ENCODE peak calls at places on chromosomes 3 and 15, in six cellular contexts. I, T, Q, K, B and J are unnamed samples.

GRCh38 chr3:62065985-62066693 is 307.2 kb downstream of the FEZF2 start:
- DNase-seq in I (no peak), T (no peak), Q (no peak), K (no peak), B (no peak), J (no peak)

GRCh38 chr3:18124501-18124900 is 300.6 kb downstream of the SATB1 start:
- DNase-seq in I (no peak), T (no peak), Q (peak; percentile 58), K (no peak), B (no peak), J (no peak)

GRCh38 chr15:92979011-92979701 is 79.0 kb downstream of the CHD2 start:
- DNase-seq in I (no peak), T (no peak), Q (no peak), K (no peak), B (no peak), J (no peak)

GRCh38 chr3:83457516-83457915 is 1501.3 kb upstream of the CADM2 start:
- DNase-seq in I (no peak), T (no peak), Q (no peak), K (no peak), B (no peak), J (no peak)

GRCh38 chr3:45021524-45021923 is 4.6 kb upstream of the CLEC3B start:
- DNase-seq in I (no peak), T (no peak), Q (no peak), K (no peak), B (no peak), J (peak; percentile 68)

GRCh38 chr3:71132995-71133730 is 450.4 kb downstream of the FOXP1 start:
- DNase-seq in I (no peak), T (no peak), Q (no peak), K (no peak), B (no peak), J (no peak)

GRCh38 chr15:29132786-29133185 is 136.8 kb downstream of the NSMCE3 start:
- DNase-seq in I (no peak), T (no peak), Q (no peak), K (no peak), B (no peak), J (no peak)

GRCh38 chr15:52337198-52337853 is 41.7 kb upstream of the MYO5C start:
- DNase-seq in I (no peak), T (no peak), Q (peak; percentile 55), K (no peak), B (no peak), J (no peak)

GRCh38 chr15:51547656-51548055 is 74.9 kb downstream of the DMXL2 start:
- DNase-seq in I (no peak), T (no peak), Q (no peak), K (no peak), B (no peak), J (no peak)

GRCh38 chr3:45631486-45631885 is 36.9 kb downstream of the LIMD1 start:
- DNase-seq in I (no peak), T (no peak), Q (no peak), K (no peak), B (no peak), J (no peak)

GRCh38 chr15:74780983-74781672 is 752 bp upstream of the CSK start:
- DNase-seq in I (peak; percentile 68), T (no peak), Q (no peak), K (peak; percentile 52), B (peak; percentile 59), J (no peak)

GRCh38 chr15:22918596-22919140 is 61.5 kb downstream of the CYFIP1 start:
- DNase-seq in I (no peak), T (no peak), Q (no peak), K (no peak), B (no peak), J (no peak)

DNA sequence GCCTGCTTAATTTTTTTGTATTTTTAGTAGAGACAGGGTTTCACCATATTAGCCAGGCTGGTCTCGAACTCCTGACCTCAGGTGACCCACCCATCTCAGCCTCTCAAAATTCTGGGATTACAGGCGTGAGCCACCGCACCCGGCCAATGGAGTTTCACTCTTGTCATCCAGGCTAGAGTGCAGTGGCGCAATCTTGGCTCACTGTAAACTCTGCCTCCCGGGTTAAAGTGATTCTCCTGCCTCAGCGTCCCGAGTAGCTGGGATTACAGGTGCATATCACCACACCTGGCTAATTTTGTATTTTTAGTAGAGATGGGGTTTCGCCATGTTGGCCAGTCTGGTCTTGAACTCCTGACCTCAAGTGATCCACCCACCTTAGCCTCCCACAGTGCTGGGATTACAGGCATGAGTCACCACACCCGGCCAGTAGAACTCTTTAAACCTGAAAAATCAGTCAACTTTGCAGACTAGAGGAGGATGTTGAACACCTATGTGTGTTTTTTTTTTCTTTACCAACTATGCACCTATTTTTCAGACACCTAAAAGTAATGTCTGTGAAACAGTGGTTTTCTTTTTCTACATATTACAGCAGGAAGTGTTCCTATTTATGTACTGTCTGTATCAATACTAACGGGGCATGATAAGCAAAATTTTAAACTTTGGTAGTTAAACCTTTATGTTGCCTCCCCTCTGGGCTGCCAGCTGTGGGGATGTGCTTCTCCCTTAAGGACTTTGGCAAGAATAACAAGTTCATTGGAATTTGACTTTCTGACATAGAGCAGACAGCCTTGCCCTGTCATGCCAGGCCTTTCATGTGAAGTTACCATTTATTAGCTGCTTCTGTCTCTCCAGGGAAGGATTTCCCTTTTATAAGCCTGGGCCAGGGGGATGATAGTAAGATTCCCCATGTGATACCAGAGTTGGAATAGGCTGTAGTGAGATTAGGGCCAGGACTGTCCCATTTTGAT is 8.1 kb downstream of the ARIH2 start:
- DNase-seq in I (no peak), T (no peak), Q (peak; percentile 61), K (no peak), B (no peak), J (no peak)
- H3K4me1 ChIP-seq in I (peaks cover 69% of the 10 kb centered on the region), T (no peaks in the 10 kb centered on the region), Q (peaks cover 16% of the 10 kb centered on the region), K (peaks cover 41% of the 10 kb centered on the region), B (peaks cover 52% of the 10 kb centered on the region), J (peaks cover 51% of the 10 kb centered on the region)

DNA sequence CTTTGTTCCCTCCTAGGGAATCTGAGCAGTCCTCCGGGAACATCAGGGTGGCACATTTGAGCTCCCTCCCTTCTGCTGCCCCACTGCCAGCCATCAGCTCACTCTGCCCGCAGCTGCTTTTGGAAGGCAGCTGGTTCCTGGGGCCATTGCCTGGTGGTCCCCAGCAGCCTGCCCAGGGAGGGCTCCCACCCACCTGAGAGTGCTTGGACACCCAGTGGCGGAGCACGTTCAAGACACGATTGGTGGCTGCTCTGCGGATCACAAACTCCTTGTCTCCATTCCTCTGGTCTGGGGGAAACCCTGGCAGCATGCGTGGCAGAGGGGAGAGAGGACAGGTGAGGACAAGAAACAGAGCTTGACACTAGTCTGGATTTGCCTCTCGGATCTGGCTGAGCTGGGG is 53.7 kb upstream of the CTSH start:
- DNase-seq in I (no peak), T (no peak), Q (no peak), K (no peak), B (no peak), J (no peak)
- H3K4me1 ChIP-seq in I (peaks cover 3% of the 10 kb centered on the region), T (peaks cover 27% of the 10 kb centered on the region), Q (peaks cover 26% of the 10 kb centered on the region), K (no peaks in the 10 kb centered on the region), B (no peaks in the 10 kb centered on the region), J (no peaks in the 10 kb centered on the region)

DNA sequence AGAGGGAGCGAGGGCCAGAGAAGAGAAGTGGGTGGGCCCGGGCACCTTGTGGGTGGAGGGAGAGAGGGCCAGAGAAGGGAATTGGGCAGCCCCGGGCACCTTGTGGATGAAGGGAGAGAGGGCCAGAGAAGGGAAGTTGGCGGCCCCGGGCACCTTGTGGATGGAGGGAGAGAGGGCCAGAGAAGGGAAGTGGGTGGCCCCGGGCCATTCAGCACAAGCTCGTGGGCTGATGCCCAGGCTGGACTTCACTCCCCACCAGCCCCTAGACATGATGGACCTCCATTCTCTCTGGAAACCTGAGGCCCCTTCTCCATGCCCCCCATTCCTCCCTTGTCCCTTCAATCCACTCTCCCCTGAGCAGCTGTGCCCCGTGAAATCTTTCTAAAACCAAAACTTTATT is 15.8 kb downstream of the DUSP7 start:
- DNase-seq in I (no peak), T (no peak), Q (no peak), K (no peak), B (no peak), J (no peak)
- H3K4me1 ChIP-seq in I (peaks cover 24% of the 10 kb centered on the region), T (peaks cover 18% of the 10 kb centered on the region), Q (peaks cover 6% of the 10 kb centered on the region), K (no peaks in the 10 kb centered on the region), B (no peaks in the 10 kb centered on the region), J (peaks cover 18% of the 10 kb centered on the region)

DNA sequence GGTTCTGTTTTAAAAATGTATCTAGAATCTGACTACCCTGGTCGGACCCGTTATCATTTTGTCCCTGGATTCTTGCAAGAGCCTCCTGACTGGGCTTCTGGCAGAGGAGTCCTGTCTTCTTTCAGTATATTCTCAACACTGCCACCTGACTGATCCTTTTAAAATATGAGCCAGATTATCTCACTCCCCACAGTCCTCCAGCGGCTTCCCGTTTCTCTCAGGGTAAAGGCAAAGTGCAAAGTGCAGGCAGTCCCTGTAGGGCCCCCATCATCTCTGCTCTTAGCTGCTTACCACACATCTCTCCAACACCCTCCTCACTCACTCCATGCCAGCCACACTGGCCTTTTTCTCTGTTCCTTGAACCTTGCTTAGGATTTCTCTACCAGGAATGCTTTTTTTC is 28.5 kb downstream of the CRTC3 start:
- DNase-seq in I (no peak), T (no peak), Q (no peak), K (no peak), B (no peak), J (peak; percentile 35)
- H3K4me1 ChIP-seq in I (peaks cover 62% of the 10 kb centered on the region), T (peaks cover 37% of the 10 kb centered on the region), Q (no peaks in the 10 kb centered on the region), K (peaks cover 61% of the 10 kb centered on the region), B (peaks cover 55% of the 10 kb centered on the region), J (peaks cover 95% of the 10 kb centered on the region)

DNA sequence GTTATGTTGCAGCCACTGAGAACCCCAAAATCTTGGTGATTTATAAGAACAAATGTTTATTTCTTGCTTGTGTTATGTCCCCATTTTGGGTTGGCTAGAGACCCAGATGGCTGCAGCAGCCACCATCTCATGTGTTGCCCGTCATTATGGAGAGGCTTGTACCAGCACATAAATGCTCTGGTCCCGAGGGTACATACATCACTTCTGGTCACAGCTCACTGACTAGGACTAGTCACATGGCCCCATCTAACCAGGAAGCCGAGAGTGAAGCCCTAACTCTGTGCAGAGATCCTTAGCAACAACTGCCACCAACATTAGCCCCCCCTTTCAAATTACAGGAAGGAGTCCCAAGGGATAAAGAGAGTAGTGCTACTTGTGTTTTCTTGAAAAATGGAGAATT is 25.5 kb upstream of the HACD2 start:
- DNase-seq in I (no peak), T (no peak), Q (no peak), K (no peak), B (no peak), J (no peak)
- H3K4me1 ChIP-seq in I (peaks cover 8% of the 10 kb centered on the region), T (no peaks in the 10 kb centered on the region), Q (peaks cover 18% of the 10 kb centered on the region), K (no peaks in the 10 kb centered on the region), B (no peaks in the 10 kb centered on the region), J (peaks cover 7% of the 10 kb centered on the region)

GRCh38 chr3:129183569-129184395 is at the start of gene CNBP:
- DNase-seq in I (peak; percentile 94), T (peak; percentile 96), Q (peak; percentile 84), K (peak; percentile 90), B (peak; percentile 94), J (peak; percentile 94)
- H3K4me1 ChIP-seq in I (peaks cover 61% of the 10 kb centered on the region), T (peaks cover 11% of the 10 kb centered on the region), Q (peaks cover 45% of the 10 kb centered on the region), K (peaks cover 33% of the 10 kb centered on the region), B (peaks cover 41% of the 10 kb centered on the region), J (peaks cover 58% of the 10 kb centered on the region)

GRCh38 chr3:43998841-43999805 is 242.6 kb upstream of the TOPAZ1 start:
- DNase-seq in I (no peak), T (peak; percentile 80), Q (peak; percentile 69), K (no peak), B (no peak), J (no peak)
- H3K4me1 ChIP-seq in I (peaks cover 50% of the 10 kb centered on the region), T (peaks cover 19% of the 10 kb centered on the region), Q (peaks cover 22% of the 10 kb centered on the region), K (peaks cover 45% of the 10 kb centered on the region), B (peaks cover 44% of the 10 kb centered on the region), J (peaks cover 21% of the 10 kb centered on the region)

DNA sequence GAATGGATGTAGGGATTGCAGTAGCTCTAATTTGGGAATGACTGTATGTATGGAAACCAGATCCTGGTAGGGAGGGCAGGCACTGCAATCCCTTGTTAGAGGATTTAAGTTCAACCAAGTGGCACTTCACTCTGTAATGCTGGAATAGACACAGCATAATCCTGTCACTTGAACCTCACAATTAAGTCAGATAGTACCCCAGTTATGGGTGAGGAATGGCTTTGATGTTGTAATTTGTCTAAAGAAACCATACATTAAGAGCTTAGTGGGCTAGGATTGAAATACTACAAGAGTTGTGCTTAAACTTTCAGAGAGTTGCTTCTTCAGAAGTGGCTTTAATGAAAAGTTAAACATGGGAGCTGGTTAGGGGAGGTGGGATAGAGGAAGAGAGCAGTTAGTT is 9.3 kb downstream of the RAB7A start:
- DNase-seq in I (no peak), T (no peak), Q (no peak), K (no peak), B (no peak), J (no peak)
- H3K4me1 ChIP-seq in I (peaks cover 79% of the 10 kb centered on the region), T (peaks cover 7% of the 10 kb centered on the region), Q (peaks cover 4% of the 10 kb centered on the region), K (peaks cover 49% of the 10 kb centered on the region), B (peaks cover 66% of the 10 kb centered on the region), J (peaks cover 83% of the 10 kb centered on the region)